ENCODE peak calls at places on chromosomes 7 and 10, in six cellular contexts. One of them, this sample, is unnamed.

GRCh38 chr7:114047889-114048288 is 129.1 kb upstream of the PPP1R3A start:
- DNase-seq in fibroblast of the aortic adventitia: peak; percentile 70
- DNase-seq in stomach: no peak
- DNase-seq in ovary: no peak
- DNase-seq in right atrium auricular region: no peak
- DNase-seq in fibroblast of mammary gland: peak; percentile 88
- DNase-seq in this sample: peak; percentile 52

GRCh38 chr10:60511823-60512222 is 122.1 kb upstream of the ANK3 start:
- DNase-seq in fibroblast of the aortic adventitia: no peak
- DNase-seq in stomach: no peak
- DNase-seq in ovary: no peak
- DNase-seq in right atrium auricular region: no peak
- DNase-seq in fibroblast of mammary gland: no peak
- DNase-seq in this sample: no peak

GRCh38 chr10:121771957-121772356 is 155.9 kb downstream of the ATE1 start:
- DNase-seq in fibroblast of the aortic adventitia: peak; percentile 47
- DNase-seq in stomach: no peak
- DNase-seq in ovary: no peak
- DNase-seq in right atrium auricular region: no peak
- DNase-seq in fibroblast of mammary gland: peak; percentile 44
- DNase-seq in this sample: no peak

GRCh38 chr7:158273138-158273651 is 314.4 kb downstream of the PTPRN2 start:
- DNase-seq in fibroblast of the aortic adventitia: no peak
- DNase-seq in stomach: no peak
- DNase-seq in ovary: peak; percentile 2
- DNase-seq in right atrium auricular region: no peak
- DNase-seq in fibroblast of mammary gland: no peak
- DNase-seq in this sample: no peak

GRCh38 chr7:114806590-114807167 is 115.2 kb upstream of the MDFIC start:
- DNase-seq in fibroblast of the aortic adventitia: peak; percentile 92
- DNase-seq in stomach: peak; percentile 76
- DNase-seq in ovary: no peak
- DNase-seq in right atrium auricular region: no peak
- DNase-seq in fibroblast of mammary gland: peak; percentile 23
- DNase-seq in this sample: peak; percentile 19

GRCh38 chr7:93646538-93646937 is 72.0 kb upstream of the CALCR start:
- DNase-seq in fibroblast of the aortic adventitia: no peak
- DNase-seq in stomach: no peak
- DNase-seq in ovary: no peak
- DNase-seq in right atrium auricular region: no peak
- DNase-seq in fibroblast of mammary gland: no peak
- DNase-seq in this sample: no peak

GRCh38 chr10:78545756-78546155 is 512.1 kb downstream of the RPS24 start:
- DNase-seq in fibroblast of the aortic adventitia: no peak
- DNase-seq in stomach: no peak
- DNase-seq in ovary: no peak
- DNase-seq in right atrium auricular region: no peak
- DNase-seq in fibroblast of mammary gland: no peak
- DNase-seq in this sample: no peak

GRCh38 chr10:34547283-34547682 is 267.8 kb downstream of the PARD3 start:
- DNase-seq in fibroblast of the aortic adventitia: peak; percentile 30
- DNase-seq in stomach: no peak
- DNase-seq in ovary: no peak
- DNase-seq in right atrium auricular region: no peak
- DNase-seq in fibroblast of mammary gland: no peak
- DNase-seq in this sample: no peak

GRCh38 chr7:1455241-1455939 is 3.9 kb downstream of the MICALL2 start:
- DNase-seq in fibroblast of the aortic adventitia: no peak
- DNase-seq in stomach: peak; percentile 95
- DNase-seq in ovary: no peak
- DNase-seq in right atrium auricular region: no peak
- DNase-seq in fibroblast of mammary gland: no peak
- DNase-seq in this sample: no peak

GRCh38 chr7:28980504-28981281 is 22.6 kb upstream of the TRIL start:
- DNase-seq in fibroblast of the aortic adventitia: peak; percentile 47
- DNase-seq in stomach: no peak
- DNase-seq in ovary: no peak
- DNase-seq in right atrium auricular region: no peak
- DNase-seq in fibroblast of mammary gland: peak; percentile 32
- DNase-seq in this sample: no peak

GRCh38 chr7:148664319-148664718 is 34.4 kb upstream of the CUL1 start:
- DNase-seq in fibroblast of the aortic adventitia: peak; percentile 81
- DNase-seq in stomach: no peak
- DNase-seq in ovary: no peak
- DNase-seq in right atrium auricular region: peak; percentile 61
- DNase-seq in fibroblast of mammary gland: peak; percentile 64
- DNase-seq in this sample: peak; percentile 79

GRCh38 chr10:126397640-126398382 is 9.5 kb upstream of the ADAM12 start:
- DNase-seq in fibroblast of the aortic adventitia: peak; percentile 98
- DNase-seq in stomach: no peak
- DNase-seq in ovary: no peak
- DNase-seq in right atrium auricular region: no peak
- DNase-seq in fibroblast of mammary gland: peak; percentile 99
- DNase-seq in this sample: peak; percentile 99

GRCh38 chr7:80548790-80549530 is 37.1 kb upstream of the GNAT3 start:
- DNase-seq in fibroblast of the aortic adventitia: peak; percentile 25
- DNase-seq in stomach: no peak
- DNase-seq in ovary: no peak
- DNase-seq in right atrium auricular region: no peak
- DNase-seq in fibroblast of mammary gland: peak; percentile 18
- DNase-seq in this sample: no peak

GRCh38 chr7:148967032-148967372 is 61.3 kb downstream of the PDIA4 start:
- DNase-seq in fibroblast of the aortic adventitia: no peak
- DNase-seq in stomach: no peak
- DNase-seq in ovary: no peak
- DNase-seq in right atrium auricular region: no peak
- DNase-seq in fibroblast of mammary gland: no peak
- DNase-seq in this sample: no peak

GRCh38 chr10:97224483-97225435 is 39.0 kb upstream of the SLIT1 start:
- DNase-seq in fibroblast of the aortic adventitia: peak; percentile 62
- DNase-seq in stomach: no peak
- DNase-seq in ovary: no peak
- DNase-seq in right atrium auricular region: no peak
- DNase-seq in fibroblast of mammary gland: peak; percentile 17
- DNase-seq in this sample: no peak

GRCh38 chr10:109902992-109903947 is 20.0 kb downstream of the XPNPEP1 start:
- DNase-seq in fibroblast of the aortic adventitia: peak; percentile 58
- DNase-seq in stomach: no peak
- DNase-seq in ovary: no peak
- DNase-seq in right atrium auricular region: no peak
- DNase-seq in fibroblast of mammary gland: peak; percentile 60
- DNase-seq in this sample: no peak

GRCh38 chr7:101232141-101232821 is 5.3 kb downstream of the CLDN15 start:
- DNase-seq in fibroblast of the aortic adventitia: no peak
- DNase-seq in stomach: peak; percentile 80
- DNase-seq in ovary: no peak
- DNase-seq in right atrium auricular region: no peak
- DNase-seq in fibroblast of mammary gland: no peak
- DNase-seq in this sample: no peak

GRCh38 chr10:5731559-5731958 is 46.9 kb downstream of the TASOR2 start:
- DNase-seq in fibroblast of the aortic adventitia: no peak
- DNase-seq in stomach: no peak
- DNase-seq in ovary: no peak
- DNase-seq in right atrium auricular region: no peak
- DNase-seq in fibroblast of mammary gland: no peak
- DNase-seq in this sample: no peak

GRCh38 chr7:25795824-25796235 is 356.2 kb upstream of the NFE2L3 start:
- DNase-seq in fibroblast of the aortic adventitia: peak; percentile 46
- DNase-seq in stomach: no peak
- DNase-seq in ovary: peak; percentile 20
- DNase-seq in right atrium auricular region: no peak
- DNase-seq in fibroblast of mammary gland: peak; percentile 27
- DNase-seq in this sample: peak; percentile 2

GRCh38 chr10:59391060-59391459 is 28.7 kb upstream of the FAM13C start:
- DNase-seq in fibroblast of the aortic adventitia: no peak
- DNase-seq in stomach: no peak
- DNase-seq in ovary: no peak
- DNase-seq in right atrium auricular region: no peak
- DNase-seq in fibroblast of mammary gland: no peak
- DNase-seq in this sample: no peak

GRCh38 chr7:74449809-74450397 is 3.8 kb upstream of the GTF2IRD1 start:
- DNase-seq in fibroblast of the aortic adventitia: peak; percentile 64
- DNase-seq in stomach: peak; percentile 68
- DNase-seq in ovary: peak; percentile 51
- DNase-seq in right atrium auricular region: no peak
- DNase-seq in fibroblast of mammary gland: peak; percentile 63
- DNase-seq in this sample: no peak

GRCh38 chr10:126224967-126225671 is 163.2 kb downstream of the ADAM12 start:
- DNase-seq in fibroblast of the aortic adventitia: no peak
- DNase-seq in stomach: no peak
- DNase-seq in ovary: no peak
- DNase-seq in right atrium auricular region: no peak
- DNase-seq in fibroblast of mammary gland: peak; percentile 25
- DNase-seq in this sample: no peak

GRCh38 chr10:13371879-13372470 is 23.9 kb upstream of the SEPHS1 start:
- DNase-seq in fibroblast of the aortic adventitia: peak; percentile 85
- DNase-seq in stomach: peak; percentile 76
- DNase-seq in ovary: peak; percentile 65
- DNase-seq in right atrium auricular region: peak; percentile 75
- DNase-seq in fibroblast of mammary gland: peak; percentile 83
- DNase-seq in this sample: peak; percentile 82

GRCh38 chr7:155973451-155973997 is 161.3 kb upstream of the SHH start:
- DNase-seq in fibroblast of the aortic adventitia: no peak
- DNase-seq in stomach: no peak
- DNase-seq in ovary: no peak
- DNase-seq in right atrium auricular region: no peak
- DNase-seq in fibroblast of mammary gland: no peak
- DNase-seq in this sample: no peak

GRCh38 chr10:104485632-104486031 is 132.0 kb downstream of the CFAP58 start:
- DNase-seq in fibroblast of the aortic adventitia: no peak
- DNase-seq in stomach: no peak
- DNase-seq in ovary: no peak
- DNase-seq in right atrium auricular region: no peak
- DNase-seq in fibroblast of mammary gland: no peak
- DNase-seq in this sample: no peak

GRCh38 chr7:96739609-96740008 is 30.0 kb upstream of the SEM1 start:
- DNase-seq in fibroblast of the aortic adventitia: no peak
- DNase-seq in stomach: no peak
- DNase-seq in ovary: no peak
- DNase-seq in right atrium auricular region: no peak
- DNase-seq in fibroblast of mammary gland: no peak
- DNase-seq in this sample: no peak

GRCh38 chr10:32713560-32713959 is 244.5 kb downstream of the ITGB1 start:
- DNase-seq in fibroblast of the aortic adventitia: no peak
- DNase-seq in stomach: no peak
- DNase-seq in ovary: no peak
- DNase-seq in right atrium auricular region: no peak
- DNase-seq in fibroblast of mammary gland: peak; percentile 2
- DNase-seq in this sample: no peak

GRCh38 chr7:141416691-141417268 is 134.4 kb upstream of the AGK start:
- DNase-seq in fibroblast of the aortic adventitia: no peak
- DNase-seq in stomach: no peak
- DNase-seq in ovary: no peak
- DNase-seq in right atrium auricular region: no peak
- DNase-seq in fibroblast of mammary gland: no peak
- DNase-seq in this sample: no peak

DNA sequence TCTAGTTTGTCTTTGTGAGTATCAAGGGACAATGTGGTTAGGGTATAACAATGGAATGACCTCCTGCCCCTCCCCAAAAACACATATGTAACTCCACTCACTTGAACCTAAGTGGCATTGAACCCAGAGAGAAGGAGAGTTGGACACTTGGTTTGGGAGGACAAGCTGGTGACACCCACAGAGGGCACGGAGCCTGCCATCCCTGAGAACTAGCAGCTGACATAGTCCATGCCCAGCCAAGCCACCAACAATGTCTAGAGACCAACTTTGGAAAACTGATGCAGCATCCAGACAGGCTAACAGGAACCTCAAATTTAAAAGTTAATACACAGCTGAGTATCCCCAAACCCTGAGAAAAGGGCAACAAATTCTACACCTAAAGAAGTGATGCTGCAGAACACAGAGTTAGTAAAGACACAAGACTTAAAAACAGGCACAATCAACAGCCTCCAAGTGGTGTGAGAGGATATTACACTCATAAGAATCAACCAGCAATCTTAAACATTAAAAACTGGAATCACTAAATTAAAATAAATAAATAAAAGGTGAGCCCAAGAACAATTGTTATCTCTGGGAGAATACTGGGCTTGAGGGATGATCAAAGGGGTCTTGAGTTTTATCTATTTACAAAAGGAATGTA is 27.2 kb downstream of the NUDCD3 start:
- DNase-seq in fibroblast of the aortic adventitia: peak; percentile 39
- DNase-seq in stomach: no peak
- DNase-seq in ovary: no peak
- DNase-seq in right atrium auricular region: no peak
- DNase-seq in fibroblast of mammary gland: peak; percentile 30
- DNase-seq in this sample: peak; percentile 16
- TF ChIP-seq CTCF in fibroblast of the aortic adventitia: peak; percentile 39
- TF ChIP-seq CTCF in stomach: no peak
- TF ChIP-seq CTCF in ovary: no peak
- TF ChIP-seq CTCF in right atrium auricular region: peak; percentile 41
- TF ChIP-seq CTCF in fibroblast of mammary gland: peak; percentile 34
- TF ChIP-seq CTCF in this sample: peak; percentile 33

GRCh38 chr7:128274246-128274889 is 33.3 kb downstream of the LEP start:
- DNase-seq in fibroblast of the aortic adventitia: no peak
- DNase-seq in stomach: no peak
- DNase-seq in ovary: no peak
- DNase-seq in right atrium auricular region: no peak
- DNase-seq in fibroblast of mammary gland: no peak
- DNase-seq in this sample: no peak

GRCh38 chr7:128274890-128275603 is 34.0 kb downstream of the LEP start:
- DNase-seq in fibroblast of the aortic adventitia: no peak
- DNase-seq in stomach: no peak
- DNase-seq in ovary: no peak
- DNase-seq in right atrium auricular region: no peak
- DNase-seq in fibroblast of mammary gland: no peak
- DNase-seq in this sample: no peak

GRCh38 chr7:128268233-128268632 is 27.2 kb downstream of the LEP start:
- DNase-seq in fibroblast of the aortic adventitia: no peak
- DNase-seq in stomach: no peak
- DNase-seq in ovary: no peak
- DNase-seq in right atrium auricular region: no peak
- DNase-seq in fibroblast of mammary gland: no peak
- DNase-seq in this sample: no peak

GRCh38 chr7:128270799-128271411 is 29.8 kb downstream of the LEP start:
- DNase-seq in fibroblast of the aortic adventitia: no peak
- DNase-seq in stomach: no peak
- DNase-seq in ovary: peak; percentile 26
- DNase-seq in right atrium auricular region: no peak
- DNase-seq in fibroblast of mammary gland: no peak
- DNase-seq in this sample: no peak

GRCh38 chr7:128271471-128272454 is 30.7 kb downstream of the LEP start:
- DNase-seq in fibroblast of the aortic adventitia: no peak
- DNase-seq in stomach: no peak
- DNase-seq in ovary: no peak
- DNase-seq in right atrium auricular region: no peak
- DNase-seq in fibroblast of mammary gland: no peak
- DNase-seq in this sample: no peak
- H3K4me3 ChIP-seq in fibroblast of the aortic adventitia: peak overlapping the region; percentile 38
- H3K4me3 ChIP-seq in stomach: peak overlapping the region; percentile 41
- H3K4me3 ChIP-seq in ovary: peak overlapping the region; percentile 14
- H3K4me3 ChIP-seq in right atrium auricular region: peak overlapping the region; percentile 39
- H3K4me3 ChIP-seq in fibroblast of mammary gland: peak overlapping the region; percentile 24
- H3K4me3 ChIP-seq in this sample: peak overlapping the region; percentile 25

GRCh38 chr10:43195557-43195956 is 57.3 kb downstream of the CSGALNACT2 start:
- DNase-seq in fibroblast of the aortic adventitia: no peak
- DNase-seq in stomach: no peak
- DNase-seq in ovary: no peak
- DNase-seq in right atrium auricular region: peak; percentile 44
- DNase-seq in fibroblast of mammary gland: no peak
- DNase-seq in this sample: no peak
- TF ChIP-seq CTCF in fibroblast of the aortic adventitia: no peak
- TF ChIP-seq CTCF in stomach: no peak
- TF ChIP-seq CTCF in ovary: no peak
- TF ChIP-seq CTCF in right atrium auricular region: no peak
- TF ChIP-seq CTCF in fibroblast of mammary gland: no peak
- TF ChIP-seq CTCF in this sample: no peak

GRCh38 chr10:28551086-28551485 is 18.2 kb downstream of the WAC start:
- DNase-seq in fibroblast of the aortic adventitia: no peak
- DNase-seq in stomach: no peak
- DNase-seq in ovary: no peak
- DNase-seq in right atrium auricular region: no peak
- DNase-seq in fibroblast of mammary gland: no peak
- DNase-seq in this sample: no peak
- H3K4me3 ChIP-seq in fibroblast of the aortic adventitia: no peak overlapping the region
- H3K4me3 ChIP-seq in stomach: no peak overlapping the region
- H3K4me3 ChIP-seq in ovary: no peak overlapping the region
- H3K4me3 ChIP-seq in right atrium auricular region: no peak overlapping the region
- H3K4me3 ChIP-seq in fibroblast of mammary gland: no peak overlapping the region
- H3K4me3 ChIP-seq in this sample: no peak overlapping the region